ENCODE peak calls at places on chromosomes 1 and 21, in six cellular contexts. L is GM12865, W is HFF-Myc, T is SK-N-SH, E is HL-60, I is mammary epithelial cell. H is an unnamed sample.

GRCh38 chr1:27113861-27114260 is 41.1 kb downstream of the SLC9A1 start:
- DNase-seq in I (no peak), E (no peak), W (no peak), T (no peak), L (no peak), H (no peak)

GRCh38 chr1:200118779-200119505 is 91.4 kb downstream of the NR5A2 start:
- DNase-seq in I (no peak), L (no peak), E (no peak), W (no peak), T (no peak), H (peak)

GRCh38 chr1:155466996-155467395 is 95.6 kb downstream of the ASH1L start:
- DNase-seq in L (no peak), E (no peak), W (no peak), T (no peak), I (peak), H (no peak)

GRCh38 chr1:230712470-230712942 is 1.4 kb downstream of the AGT start:
- DNase-seq in L (no peak), E (no peak), T (no peak), I (no peak), W (no peak), H (no peak)

GRCh38 chr21:17828223-17828622 is 9.1 kb upstream of the C21orf91 start:
- DNase-seq in T (no peak), W (no peak), E (no peak), L (no peak), I (peak), H (no peak)

GRCh38 chr1:177800386-177801058 is 169.3 kb downstream of the SEC16B start:
- DNase-seq in T (no peak), W (peak), L (peak), E (no peak), I (peak), H (no peak)

GRCh38 chr1:232529747-232530146 is 100.2 kb downstream of the SIPA1L2 start:
- DNase-seq in W (no peak), T (no peak), L (no peak), I (peak), E (no peak), H (no peak)

GRCh38 chr1:156826596-156826995 is 9.9 kb upstream of the SH2D2A start:
- DNase-seq in W (no peak), I (no peak), T (no peak), E (no peak), L (no peak), H (no peak)

GRCh38 chr1:102970496-102971078 is 137.7 kb downstream of the COL11A1 start:
- DNase-seq in E (peak), L (peak), T (peak), I (peak), W (peak), H (peak)

GRCh38 chr1:83860506-83861221 is 138.3 kb downstream of the TTLL7 start:
- DNase-seq in E (no peak), I (peak), T (no peak), L (peak), W (no peak), H (peak)

GRCh38 chr1:107993920-107994319 is 28.9 kb upstream of the VAV3 start:
- DNase-seq in W (no peak), L (no peak), I (peak), E (no peak), T (no peak), H (no peak)

GRCh38 chr1:229793488-229793887 is 167.4 kb downstream of the URB2 start:
- DNase-seq in W (no peak), E (no peak), T (no peak), L (no peak), I (no peak), H (no peak)

GRCh38 chr1:234977891-234978396 is 150.7 kb downstream of the TOMM20 start:
- DNase-seq in I (no peak), T (no peak), W (no peak), E (no peak), L (no peak), H (no peak)

GRCh38 chr1:228285661-228286504 is 78.0 kb downstream of the OBSCN start:
- DNase-seq in L (no peak), W (no peak), E (no peak), I (no peak), T (no peak), H (no peak)

GRCh38 chr1:31297273-31298247 is 728 bp downstream of the ZCCHC17 start:
- DNase-seq in W (no peak), E (peak), T (peak), I (peak), L (peak), H (no peak)

DNA sequence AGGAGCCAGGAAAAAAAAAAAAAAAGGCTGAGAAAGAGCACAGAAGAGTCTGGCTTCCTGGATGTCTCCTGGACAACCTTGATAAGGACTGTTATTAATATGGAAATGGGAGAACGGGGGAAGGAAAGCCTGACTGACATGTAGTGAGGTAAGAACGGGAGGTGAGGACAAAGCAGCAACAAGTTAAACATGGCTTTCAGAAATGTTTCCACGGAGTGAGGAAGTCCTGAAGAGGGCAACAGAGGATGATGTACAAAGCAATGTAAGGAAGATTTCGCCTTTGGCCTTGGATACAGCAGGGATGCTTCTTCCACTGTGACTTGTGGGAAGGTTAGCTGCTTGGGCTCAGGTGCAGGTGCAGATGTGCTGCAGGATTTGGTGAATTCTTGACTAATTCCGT is 11.9 kb upstream of the NIBAN1 start:
- DNase-seq in I (peak), W (no peak), E (no peak), L (no peak), T (no peak), H (no peak)
- TF ChIP-seq CTCF in I (no peak), W (peak), E (no peak), L (no peak), T (peak), H (no peak)

GRCh38 chr21:28632718-28633408 is 359.8 kb downstream of the LTN1 start:
- DNase-seq in T (no peak), E (no peak), W (peak), I (peak), L (no peak), H (no peak)
- H3K4me3 ChIP-seq in T (peak), E (no peak), W (no peak), I (peak), L (no peak), H (no peak)

DNA sequence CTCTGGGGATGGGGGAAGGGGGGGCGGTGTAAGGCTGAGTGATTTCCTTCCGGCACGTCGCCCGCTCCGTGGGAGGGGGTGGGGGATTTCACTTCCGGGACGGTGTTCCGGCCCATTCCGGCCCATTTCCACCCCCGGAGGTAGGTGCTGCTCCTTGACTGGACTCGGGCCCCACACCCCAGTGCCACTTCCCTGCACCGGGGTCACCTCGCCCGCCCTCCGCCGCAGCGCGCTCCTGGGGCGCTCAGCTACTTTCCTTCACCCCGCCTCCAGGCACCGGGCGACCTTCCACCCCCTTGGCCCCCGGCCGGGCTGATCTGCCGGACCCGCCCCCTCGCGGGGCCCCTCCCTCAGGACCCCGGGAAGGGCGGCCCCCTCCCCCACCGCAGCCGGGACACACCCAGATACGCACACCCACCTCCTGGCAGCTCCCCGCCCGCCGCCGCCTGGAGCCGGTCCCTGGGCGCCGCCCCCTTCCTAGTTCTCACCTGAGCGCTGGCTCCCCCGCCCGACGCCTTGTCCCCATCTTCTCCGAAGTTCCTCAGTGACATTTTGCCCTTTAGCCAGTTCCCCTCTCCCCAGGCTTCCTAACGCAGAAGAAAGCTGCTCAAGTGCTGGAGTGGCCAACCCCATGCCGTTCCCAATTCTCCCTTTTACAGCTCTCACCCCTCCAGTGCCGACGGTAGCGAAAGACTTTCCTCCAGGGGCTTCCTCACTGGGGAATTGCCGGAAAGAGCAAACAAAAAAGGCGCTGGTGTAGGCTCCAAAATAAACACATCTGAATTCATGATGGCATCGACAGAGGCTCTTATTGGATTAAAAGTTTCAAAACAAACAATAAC is at the start of gene ZBTB37:
- DNase-seq in T (peak), W (no peak), I (peak), L (peak), E (no peak), H (peak)
- TF ChIP-seq CTCF in T (no peak), W (no peak), I (no peak), L (no peak), E (no peak), H (no peak)

GRCh38 chr1:217140041-217140901 is 417.0 kb upstream of the ESRRG start:
- DNase-seq in E (no peak), I (no peak), W (no peak), T (no peak), L (no peak), H (no peak)
- H3K4me3 ChIP-seq in E (no peak), I (no peak), W (no peak), T (no peak), L (no peak), H (no peak)

GRCh38 chr1:239899747-239900146 is 191.9 kb upstream of the FMN2 start:
- DNase-seq in E (no peak), W (no peak), T (no peak), L (no peak), I (no peak), H (no peak)
- TF ChIP-seq CTCF in E (no peak), W (no peak), T (no peak), L (no peak), I (no peak), H (no peak)

DNA sequence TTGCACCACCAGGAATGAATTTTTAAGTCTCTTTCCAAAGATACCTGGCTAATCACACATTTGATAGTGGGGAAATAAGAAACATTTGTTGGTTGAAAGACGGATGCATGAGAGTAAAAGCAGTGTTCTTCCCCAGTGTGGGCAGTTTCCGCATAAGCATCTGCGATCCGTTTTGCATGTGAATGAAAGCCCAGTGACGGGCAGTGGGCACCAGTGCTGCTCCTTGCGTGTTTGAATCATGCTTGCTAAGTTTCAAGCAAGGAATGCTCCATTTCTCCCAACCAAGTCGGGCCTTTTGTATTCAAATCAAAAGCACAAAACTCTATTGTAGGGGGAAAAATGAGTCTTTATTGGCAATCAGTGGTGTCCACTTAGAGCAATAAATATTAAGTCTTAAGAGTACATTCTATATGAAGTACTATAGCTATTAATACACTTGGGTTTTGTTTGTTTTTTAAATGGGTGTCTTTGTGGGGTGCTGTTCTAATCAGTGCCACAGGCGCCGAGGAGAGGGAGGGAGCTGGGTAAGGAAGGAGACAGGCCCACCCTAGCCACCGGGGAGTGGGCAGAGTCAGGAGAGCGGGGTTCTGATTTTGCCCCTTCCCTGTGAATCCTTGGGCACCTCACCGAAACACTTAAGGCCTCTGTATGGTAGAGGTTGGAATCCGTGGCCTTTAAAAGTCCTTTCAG is 750 bp upstream of the PTGFRN start:
- DNase-seq in L (no peak), W (no peak), I (no peak), E (no peak), T (peak), H (no peak)
- H3K4me3 ChIP-seq in L (no peak), W (peak), I (peak), E (no peak), T (peak), H (no peak)

DNA sequence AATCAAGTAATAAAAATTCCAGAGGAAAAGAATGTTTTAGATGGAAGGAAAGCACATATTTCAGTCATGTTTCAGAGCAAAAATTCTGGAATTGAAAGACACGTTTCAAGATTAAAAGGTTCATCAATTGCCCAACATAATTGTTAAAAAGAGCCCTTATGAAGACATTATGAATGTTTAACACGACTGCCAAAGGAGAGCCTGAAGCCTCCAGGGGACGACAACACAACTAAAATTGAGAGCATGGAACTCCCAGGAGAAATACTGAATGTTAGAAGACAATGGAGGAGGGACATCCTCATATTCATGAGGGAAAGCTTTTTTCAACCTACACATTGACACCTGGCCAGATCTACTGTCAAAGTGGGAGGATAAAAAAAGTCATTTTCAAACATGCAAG is 16.0 kb downstream of the OR2T11 start:
- DNase-seq in T (peak), I (peak), E (no peak), W (no peak), L (peak), H (no peak)
- TF ChIP-seq CTCF in T (peak), I (peak), E (peak), W (peak), L (peak), H (peak)

DNA sequence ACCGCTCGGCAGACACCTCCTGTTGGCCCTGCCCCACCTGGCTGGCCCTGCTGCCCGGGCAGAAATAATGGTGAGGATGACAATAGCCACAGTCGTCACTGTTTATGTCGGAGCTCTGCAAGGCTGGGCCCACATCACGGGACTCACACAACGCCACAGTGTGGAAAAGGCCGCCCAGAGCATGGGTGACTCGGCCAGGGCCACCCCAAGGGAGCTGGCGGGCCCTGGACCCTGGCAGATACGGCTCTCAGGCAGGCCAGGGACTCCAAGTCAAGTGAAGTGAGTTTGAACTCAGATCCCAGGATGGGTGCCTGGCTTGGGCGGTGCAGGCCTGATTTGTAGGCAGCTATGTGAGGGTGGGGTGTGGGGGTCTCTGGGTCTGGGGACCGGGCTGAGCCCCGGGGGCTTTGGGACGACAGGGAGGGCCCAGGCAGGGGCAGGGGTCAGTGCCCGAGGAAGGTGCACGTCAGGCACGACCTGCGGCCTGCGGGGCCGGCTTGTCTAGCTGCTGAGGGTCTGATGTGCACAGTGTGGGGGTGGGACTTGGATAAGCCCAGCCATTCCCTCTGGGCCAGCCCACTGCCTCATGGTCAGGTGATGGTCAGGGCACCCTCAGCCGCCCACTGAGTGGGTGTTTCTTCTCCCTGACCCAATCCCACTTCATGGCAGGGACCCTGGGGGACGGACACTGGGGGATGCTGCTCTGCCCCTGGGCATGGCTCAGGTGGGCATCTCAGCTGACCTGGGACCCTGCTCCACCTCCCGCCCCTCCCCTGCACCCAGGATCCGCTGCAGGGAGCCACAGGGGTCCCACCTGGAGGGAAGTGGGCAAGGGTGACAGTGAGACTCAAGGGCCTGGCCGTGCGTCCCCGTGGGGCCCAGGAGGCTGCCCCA is 1.0 kb downstream of the RNF223 start:
- DNase-seq in T (no peak), L (no peak), W (no peak), E (no peak), I (no peak), H (no peak)
- H3K4me3 ChIP-seq in T (no peak), L (no peak), W (no peak), E (no peak), I (no peak), H (no peak)

GRCh38 chr1:169585184-169585583 is 1.1 kb downstream of the F5 start:
- DNase-seq in I (no peak), L (no peak), W (no peak), E (no peak), T (no peak), H (no peak)

GRCh38 chr1:169588112-169588511 is 1.8 kb upstream of the F5 start:
- DNase-seq in E (no peak), L (no peak), W (no peak), T (no peak), I (no peak), H (no peak)

GRCh38 chr1:169584483-169585144 is 1.7 kb downstream of the F5 start:
- DNase-seq in T (no peak), W (no peak), I (peak), E (no peak), L (no peak), H (no peak)

GRCh38 chr1:169586067-169586394 is 250 bp downstream of the F5 start:
- DNase-seq in E (no peak), I (no peak), L (no peak), T (no peak), W (no peak), H (no peak)

GRCh38 chr1:169586395-169587255 is at the start of gene F5:
- DNase-seq in E (peak), T (peak), W (peak), L (peak), I (peak), H (peak)
- TF ChIP-seq CTCF in E (peak), T (peak), W (peak), L (peak), I (peak), H (peak)

H was measured in GM06990.